ENCODE peak calls at places on chromosomes 11 and 22, in nine cellular contexts. P is astrocyte of the spinal cord; Z is NCI-H1694; Q is activated CD4-positive, alpha-beta T cell treated with anti-CD3 and anti-CD28 coated beads, Interleukin-2, amount 10 ng/mL, durations not matched to agents 7 days and 5 days; W is lower lobe of right lung; T is DMS 273 treated with DMSO at 0.1 percent for 48 hours; V is cardiac muscle cell; F is colonic mucosa; H is endothelial cell of umbilical vein. X is an unnamed sample.

GRCh38 chr11:115527534-115528125 is 23.4 kb upstream of the CADM1 start:
- DNase-seq in Z (no peak), T (no peak), H (no peak), P (no peak), Q (no peak), F (peak; percentile 30), V (no peak), W (no peak), X (no peak)

GRCh38 chr11:129323896-129324522 is 51.6 kb upstream of the BARX2 start:
- DNase-seq in V (peak; percentile 74), H (no peak), P (peak; percentile 22), T (peak; percentile 12), Z (no peak), W (no peak), Q (no peak), F (peak; percentile 56), X (no peak)

GRCh38 chr11:91243630-91244029 is 981.0 kb upstream of the FAT3 start:
- DNase-seq in F (no peak), H (no peak), V (peak; percentile 28), T (no peak), P (no peak), Z (no peak), Q (no peak), W (no peak), X (no peak)

GRCh38 chr22:25232301-25232700 is 12.9 kb downstream of the CRYBB2 start:
- DNase-seq in F (no peak), W (no peak), P (no peak), Q (no peak), H (no peak), T (no peak), Z (no peak), V (peak; percentile 46), X (no peak)

GRCh38 chr22:20319041-20319744 is 667 bp downstream of the DGCR6L start:
- DNase-seq in F (no peak), T (no peak), Z (no peak), V (no peak), P (peak; percentile 8), W (peak; percentile 46), Q (peak; percentile 25), H (peak; percentile 32), X (peak; percentile 87)

GRCh38 chr11:7612661-7613393 is 60.5 kb downstream of the CYB5R2 start:
- DNase-seq in P (no peak), Q (no peak), Z (no peak), H (peak; percentile 51), V (peak; percentile 76), F (no peak), W (no peak), T (no peak), X (no peak)

GRCh38 chr11:416757-417621 is 2.2 kb upstream of the SIGIRR start:
- DNase-seq in H (peak; percentile 18), T (no peak), W (peak; percentile 85), F (peak; percentile 78), Q (peak; percentile 52), Z (no peak), V (peak; percentile 34), P (no peak), X (no peak)

GRCh38 chr11:86735462-86736302 is 63.3 kb upstream of the ME3 start:
- DNase-seq in Z (no peak), H (peak; percentile 78), T (no peak), F (no peak), V (peak; percentile 77), Q (no peak), W (no peak), P (peak; percentile 75), X (no peak)

GRCh38 chr11:116696381-116696941 is 76.3 kb downstream of the BUD13 start:
- DNase-seq in T (no peak), W (no peak), Z (no peak), Q (no peak), P (peak; percentile 31), H (no peak), F (peak; percentile 22), V (peak; percentile 23), X (no peak)

GRCh38 chr11:94749367-94749766 is 18.8 kb upstream of the AMOTL1 start:
- DNase-seq in F (no peak), Q (no peak), T (no peak), V (no peak), P (no peak), Z (no peak), H (no peak), W (no peak), X (no peak)

X was measured in K562.